ENCODE peak calls at places on chromosome 4, in four cellular contexts. T is stomach, U is uterus, C is esophagus squamous epithelium. A is an unnamed sample.

GRCh38 chr4:159298502-159298901 is 195.6 kb downstream of the RAPGEF2 start:
- DNase-seq in U (no peak), T (no peak), C (no peak), A (no peak)

GRCh38 chr4:182205293-182205692 is 37.9 kb upstream of the TENM3 start:
- DNase-seq in C (no peak), T (no peak), U (no peak), A (no peak)

GRCh38 chr4:68490826-68491457 is 43.7 kb downstream of the TMPRSS11E start:
- DNase-seq in U (no peak), T (no peak), C (no peak), A (no peak)

GRCh38 chr4:149145803-149146202 is 669.8 kb downstream of the IQCM start:
- DNase-seq in C (no peak), T (no peak), U (no peak), A (no peak)

GRCh38 chr4:100175853-100176252 is 14.4 kb downstream of the DDIT4L start:
- DNase-seq in U (no peak), T (no peak), C (no peak), A (no peak)

GRCh38 chr4:176302283-176303275 is 17.2 kb upstream of the SPCS3 start:
- DNase-seq in T (no peak), C (no peak), U (no peak), A (no peak)

GRCh38 chr4:98421106-98421505 is 159.9 kb downstream of the RAP1GDS1 start:
- DNase-seq in C (no peak), U (no peak), T (no peak), A (no peak)

GRCh38 chr4:2378408-2378807 is 40.0 kb downstream of the ZFYVE28 start:
- DNase-seq in U (no peak), T (no peak), C (no peak), A (no peak)

GRCh38 chr4:142416711-142417275 is 429.3 kb downstream of the INPP4B start:
- DNase-seq in T (no peak), U (no peak), C (no peak), A (no peak)

GRCh38 chr4:173189117-173189693 is 20.6 kb downstream of the GALNT7 start:
- DNase-seq in C (no peak), U (no peak), T (no peak), A (no peak)

GRCh38 chr4:116585240-116585639 is 500.1 kb downstream of the TRAM1L1 start:
- DNase-seq in U (no peak), C (no peak), T (no peak), A (no peak)

GRCh38 chr4:137200322-137200721 is 332.0 kb downstream of the PCDH18 start:
- DNase-seq in C (no peak), U (no peak), T (no peak), A (no peak)

GRCh38 chr4:174663254-174663653 is 141.0 kb upstream of the HPGD start:
- DNase-seq in U (no peak), T (no peak), C (no peak), A (no peak)

GRCh38 chr4:156322592-156322991 is 368.9 kb upstream of the CTSO start:
- DNase-seq in U (no peak), T (no peak), C (no peak), A (no peak)

GRCh38 chr4:100679926-100680325 is 162.1 kb upstream of the EMCN start:
- DNase-seq in T (no peak), C (no peak), U (no peak), A (no peak)

GRCh38 chr4:38069271-38069760 is 109.1 kb downstream of the PTTG2 start:
- DNase-seq in C (no peak), T (peak; percentile 67), U (no peak), A (no peak)

GRCh38 chr4:38075370-38076152 is 115.4 kb downstream of the PTTG2 start:
- DNase-seq in C (no peak), U (no peak), T (no peak), A (no peak)

GRCh38 chr4:38073596-38074234 is 113.5 kb downstream of the PTTG2 start:
- DNase-seq in U (no peak), C (no peak), T (no peak), A (no peak)

GRCh38 chr4:38071801-38072567 is 111.8 kb downstream of the PTTG2 start:
- DNase-seq in T (no peak), U (no peak), C (no peak), A (peak; percentile 53)

GRCh38 chr4:38072578-38072977 is 112.4 kb downstream of the PTTG2 start:
- DNase-seq in C (no peak), U (no peak), T (no peak), A (no peak)
- H3K27ac ChIP-seq in C (no peak overlapping the region), U (peak overlapping the region; percentile 31), T (no peak overlapping the region), A (peak overlapping the region; percentile 60)

DNA sequence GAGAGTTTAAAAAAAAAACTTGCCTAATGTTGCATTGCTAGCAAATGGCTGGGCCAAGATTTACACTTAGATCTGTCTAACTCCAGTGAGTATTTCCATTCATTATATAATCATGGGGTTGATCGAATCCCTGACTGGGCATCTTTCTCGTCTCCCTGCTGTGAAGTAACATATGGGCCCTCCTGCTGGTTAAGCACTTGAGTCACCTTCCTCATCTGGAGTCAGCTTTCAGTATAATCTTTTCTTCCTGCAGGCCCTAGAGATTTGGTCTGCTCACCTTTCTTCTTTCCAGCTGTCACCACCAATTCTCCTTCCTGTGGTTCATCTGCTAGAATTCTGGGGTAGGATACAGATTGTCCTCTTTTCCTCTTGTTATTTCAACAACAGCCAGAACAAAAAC is 41.6 kb downstream of the TIGD2 start:
- DNase-seq in U (no peak), T (no peak), C (no peak), A (no peak)
- TF ChIP-seq CTCF in U (no peak), T (no peak), C (no peak), A (no peak)

GRCh38 chr4:47528651-47529050 is 43.6 kb downstream of the ATP10D start:
- DNase-seq in C (no peak), U (no peak), T (no peak), A (no peak)

GRCh38 chr4:47530801-47531200 is 45.7 kb downstream of the ATP10D start:
- DNase-seq in U (no peak), C (no peak), T (no peak), A (no peak)

GRCh38 chr4:47519239-47519883 is 34.3 kb downstream of the ATP10D start:
- DNase-seq in C (no peak), T (no peak), U (no peak), A (no peak)

GRCh38 chr4:47526281-47526680 is 41.2 kb downstream of the ATP10D start:
- DNase-seq in U (no peak), C (no peak), T (no peak), A (no peak)

GRCh38 chr4:47525154-47525819 is 40.2 kb downstream of the ATP10D start:
- DNase-seq in T (no peak), U (peak; percentile 51), C (no peak), A (no peak)
- H3K27ac ChIP-seq in T (peak overlapping the region; percentile 11), U (peak overlapping the region; percentile 63), C (peak overlapping the region; percentile 53), A (no peak overlapping the region)

GRCh38 chr4:7652906-7653305 is 218.2 kb upstream of the PSAPL1 start:
- DNase-seq in T (no peak), C (no peak), U (no peak), A (no peak)

GRCh38 chr4:7653510-7654414 is 219.0 kb upstream of the PSAPL1 start:
- DNase-seq in U (no peak), C (no peak), T (no peak), A (no peak)

GRCh38 chr4:7652006-7652405 is 217.3 kb upstream of the PSAPL1 start:
- DNase-seq in T (no peak), C (no peak), U (no peak), A (no peak)

GRCh38 chr4:7651461-7651921 is 216.8 kb upstream of the PSAPL1 start:
- DNase-seq in C (no peak), T (no peak), U (peak; percentile 36), A (no peak)

GRCh38 chr4:7652451-7652871 is 217.7 kb upstream of the PSAPL1 start:
- DNase-seq in U (no peak), T (no peak), C (no peak), A (no peak)
- TF ChIP-seq CTCF in U (no peak), T (no peak), C (no peak), A (no peak)

GRCh38 chr4:152256996-152257395 is 278.9 kb downstream of the FBXW7 start:
- DNase-seq in T (no peak), U (no peak), C (no peak), A (no peak)

GRCh38 chr4:152258804-152259708 is 276.8 kb downstream of the FBXW7 start:
- DNase-seq in T (no peak), U (no peak), C (no peak), A (no peak)

GRCh38 chr4:152258391-152258790 is 277.5 kb downstream of the FBXW7 start:
- DNase-seq in U (no peak), T (no peak), C (no peak), A (no peak)

GRCh38 chr4:152255437-152255836 is 280.5 kb downstream of the FBXW7 start:
- DNase-seq in C (no peak), U (no peak), T (no peak), A (no peak)

DNA sequence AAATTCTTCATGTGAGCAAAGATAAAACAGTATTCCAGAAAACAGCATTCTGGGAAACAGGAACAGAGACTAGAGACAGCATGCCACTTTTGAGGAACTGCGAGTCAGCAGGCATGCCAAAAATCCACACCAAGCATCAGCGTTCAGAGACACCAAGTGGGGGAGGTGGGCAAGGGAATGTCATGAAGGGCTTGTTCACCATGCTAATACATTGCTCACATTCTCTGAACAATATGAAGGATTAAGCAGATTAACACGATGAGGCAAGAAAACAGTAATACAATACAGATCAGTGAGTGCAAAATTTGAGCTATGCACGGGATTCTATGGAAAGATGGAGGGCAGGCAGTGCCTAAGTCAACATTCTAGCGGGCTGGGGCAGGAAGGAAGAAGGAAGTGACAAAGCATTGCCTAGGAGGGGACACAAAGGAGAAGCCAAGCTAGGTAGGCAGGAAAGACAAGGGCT is 278.3 kb downstream of the FBXW7 start:
- DNase-seq in C (no peak), U (no peak), T (no peak), A (no peak)
- H3K27ac ChIP-seq in C (peak overlapping the region; percentile 84), U (no peak overlapping the region), T (no peak overlapping the region), A (no peak overlapping the region)

GRCh38 chr4:43837171-43837570 is 611.4 kb downstream of the KCTD8 start:
- DNase-seq in C (no peak), T (no peak), U (no peak), A (no peak)

GRCh38 chr4:43837604-43838003 is 611.0 kb downstream of the KCTD8 start:
- DNase-seq in T (no peak), U (no peak), C (no peak), A (no peak)

GRCh38 chr4:43835869-43836268 is 612.7 kb downstream of the KCTD8 start:
- DNase-seq in C (no peak), U (no peak), T (no peak), A (no peak)
- TF ChIP-seq CTCF in C (no peak), U (no peak), T (no peak), A (no peak)

GRCh38 chr4:110733901-110734300 is 111.0 kb upstream of the PITX2 start:
- DNase-seq in T (no peak), U (no peak), C (no peak), A (no peak)

GRCh38 chr4:110730318-110730717 is 107.4 kb upstream of the PITX2 start:
- DNase-seq in T (no peak), C (no peak), U (no peak), A (no peak)

GRCh38 chr4:110737931-110738330 is 115.1 kb upstream of the PITX2 start:
- DNase-seq in C (no peak), T (no peak), U (no peak), A (no peak)

GRCh38 chr4:110735691-110736090 is 112.8 kb upstream of the PITX2 start:
- DNase-seq in C (no peak), T (no peak), U (no peak), A (no peak)
- H3K27ac ChIP-seq in C (no peak overlapping the region), T (no peak overlapping the region), U (no peak overlapping the region), A (no peak overlapping the region)

A was measured in gastrocnemius medialis.